ENCODE peak calls at places on chromosomes 4 and X, in five cellular contexts. W is H1, U is A549, N is HepG2, X is K562. K is an unnamed sample.
A peak's percentile ranks its signal among the peaks of the same experiment; 100 is the strongest.

GRCh38 chrX:10124506-10125247 is 32.1 kb upstream of the CLCN4 start:
- DNase-seq in N (no peak), U (no peak), X (no peak), W (no peak), K (no peak)

GRCh38 chrX:15151267-15152196 is 118.4 kb downstream of the ASB9 start:
- DNase-seq in W (no peak), N (no peak), U (no peak), X (no peak), K (peak; percentile 39)

GRCh38 chr4:66000500-66001117 is 330.3 kb upstream of the EPHA5 start:
- DNase-seq in X (no peak), W (no peak), U (no peak), N (no peak), K (no peak)

GRCh38 chr4:151675366-151676060 is 85.3 kb downstream of the GATB start:
- DNase-seq in X (no peak), N (no peak), U (no peak), W (no peak), K (no peak)

GRCh38 chrX:65575024-65575423 is 40.4 kb upstream of the LAS1L start:
- DNase-seq in W (no peak), X (no peak), N (no peak), U (no peak), K (no peak)

GRCh38 chr4:183388777-183389176 is 55.7 kb upstream of the CDKN2AIP start:
- DNase-seq in U (no peak), N (no peak), X (no peak), W (no peak), K (no peak)

GRCh38 chr4:139972305-139972704 is 181.7 kb downstream of the MAML3 start:
- DNase-seq in W (no peak), N (no peak), X (no peak), U (no peak), K (no peak)

GRCh38 chr4:100510551-100510950 is 7.3 kb downstream of the EMCN start:
- DNase-seq in N (no peak), W (no peak), U (no peak), X (no peak), K (peak; percentile 69)

GRCh38 chr4:169089004-169089403 is 78.9 kb upstream of the CBR4 start:
- DNase-seq in W (no peak), U (no peak), N (no peak), X (peak; percentile 17), K (no peak)

GRCh38 chr4:94831607-94832006 is 73.9 kb downstream of the BMPR1B start:
- DNase-seq in N (no peak), W (no peak), U (no peak), X (no peak), K (no peak)

GRCh38 chr4:140257461-140258305 is 103.7 kb upstream of the MAML3 start:
- DNase-seq in N (no peak), W (no peak), U (no peak), X (no peak), K (peak; percentile 26)

GRCh38 chr4:153333874-153334273 is 10.6 kb upstream of the MND1 start:
- DNase-seq in U (no peak), W (no peak), N (no peak), X (no peak), K (no peak)

GRCh38 chrX:96425204-96425603 is 259.4 kb upstream of the DIAPH2 start:
- DNase-seq in U (no peak), N (no peak), X (no peak), W (no peak), K (no peak)

GRCh38 chrX:125340508-125340907 is 20.8 kb downstream of the TEX13C start:
- DNase-seq in W (no peak), N (no peak), X (peak; percentile 75), U (no peak), K (no peak)
- TF ChIP-seq POLR2A in W (no peak), N (no peak), X (no peak), U (no peak), K (no peak)

DNA sequence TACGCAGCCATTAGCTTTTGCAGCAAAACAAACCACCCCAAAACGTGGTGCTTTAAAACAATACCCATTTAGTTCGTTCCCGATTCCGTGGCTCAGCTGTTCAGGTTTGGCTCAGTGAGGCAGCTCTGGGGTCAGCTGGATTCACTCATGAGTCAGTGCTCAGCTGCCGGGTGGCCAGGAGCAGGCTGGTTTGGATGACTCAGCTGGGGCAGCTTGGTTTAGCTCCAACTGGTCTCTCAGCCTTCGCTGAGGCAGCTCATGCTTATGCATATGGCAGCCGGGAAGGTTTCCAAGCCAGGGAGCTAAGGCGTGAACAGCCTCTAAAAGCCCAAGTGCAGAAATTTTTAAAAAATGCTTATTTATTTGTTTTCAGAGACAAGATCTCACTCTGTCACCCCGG is 13.3 kb upstream of the CD99 start:
- DNase-seq in U (peak; percentile 88), N (no peak), W (no peak), X (peak; percentile 71), K (peak; percentile 79)
- TF ChIP-seq JUN in U (peak; percentile 36), N (no peak), W (no peak), X (peak; percentile 80), K (peak; percentile 78)

DNA sequence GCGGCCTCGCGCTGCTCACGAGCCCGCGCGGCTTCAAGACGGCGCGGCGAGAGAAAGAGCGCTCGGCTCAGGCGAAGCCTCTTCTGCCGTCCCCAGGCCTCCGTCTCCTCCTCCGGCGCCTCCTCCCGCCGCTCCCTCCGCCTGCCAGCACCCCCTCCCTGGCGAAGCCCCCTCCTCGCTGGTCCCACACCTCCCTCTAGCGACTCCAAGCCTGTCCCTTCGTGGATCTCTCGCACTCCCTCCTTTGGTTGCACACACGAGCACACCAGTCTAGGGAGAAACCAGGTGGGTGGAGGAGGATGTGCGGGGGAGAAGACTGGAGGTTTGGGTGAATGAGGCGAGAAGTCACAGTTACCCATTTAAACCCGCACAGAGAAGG is at the start of gene CAMK2D:
- DNase-seq in U (peak; percentile 91), X (peak; percentile 2), N (peak; percentile 85), W (no peak), K (peak; percentile 91)
- TF ChIP-seq POLR2A in U (peak; percentile 31), X (no peak), N (peak; percentile 53), W (no peak), K (no peak)

DNA sequence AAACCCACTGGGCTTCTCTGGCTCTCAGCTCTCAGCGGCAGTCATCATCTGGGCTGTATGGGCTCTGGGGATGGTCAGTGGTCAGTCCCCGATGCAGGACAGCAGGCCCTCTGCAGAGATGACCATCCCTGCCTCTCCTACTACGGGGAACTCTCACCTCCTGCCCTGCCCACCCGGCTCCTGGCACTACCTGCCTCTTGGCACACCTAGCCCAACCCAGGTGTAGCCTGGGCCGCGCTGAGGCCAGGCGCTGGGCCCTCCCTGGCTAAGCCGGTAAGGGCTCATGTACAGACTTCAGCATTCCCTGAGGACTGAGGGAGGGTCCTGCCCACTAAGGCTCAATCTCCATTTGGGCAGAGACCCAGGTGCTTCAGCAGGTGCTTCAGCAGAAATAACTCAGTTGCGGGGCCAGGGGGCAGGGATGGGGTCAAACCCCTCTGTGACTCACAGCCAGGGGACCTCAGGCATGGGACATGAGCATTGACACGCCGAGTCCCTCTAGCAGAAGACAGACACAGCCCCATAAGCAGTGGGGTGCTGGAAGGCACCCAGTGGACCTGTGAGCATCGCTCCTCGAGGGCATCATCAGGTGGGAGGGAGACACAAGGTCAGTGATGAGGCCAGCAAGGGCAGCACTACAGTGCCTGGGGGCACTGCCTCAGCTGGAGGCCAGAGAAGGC is 71.0 kb downstream of the ACOX3 start:
- DNase-seq in N (no peak), U (no peak), X (no peak), W (no peak), K (no peak)
- TF ChIP-seq JUN in N (no peak), U (no peak), X (no peak), W (no peak), K (no peak)

GRCh38 chrX:107826286-107827136 is 845 bp downstream of the MID2 start:
- DNase-seq in X (peak; percentile 1), N (no peak), U (peak; percentile 56), W (no peak), K (peak; percentile 63)
- TF ChIP-seq POLR2A in X (no peak), N (no peak), U (no peak), W (no peak), K (peak; percentile 2)

GRCh38 chr4:109848501-109848900 is 594 bp downstream of the LRIT3 start:
- DNase-seq in W (no peak), U (no peak), X (no peak), N (no peak), K (no peak)
- TF ChIP-seq JUN in W (no peak), U (no peak), X (no peak), N (no peak), K (no peak)

GRCh38 chr4:156102411-156102810 is 148.7 kb upstream of the CTSO start:
- DNase-seq in N (no peak), U (no peak), X (no peak), W (no peak), K (no peak)

GRCh38 chr4:156103306-156103705 is 149.6 kb upstream of the CTSO start:
- DNase-seq in W (no peak), N (no peak), U (no peak), X (no peak), K (no peak)

GRCh38 chr4:156101571-156101970 is 147.9 kb upstream of the CTSO start:
- DNase-seq in U (no peak), W (no peak), X (no peak), N (no peak), K (no peak)

GRCh38 chr4:156098846-156099245 is 145.2 kb upstream of the CTSO start:
- DNase-seq in U (no peak), W (no peak), X (no peak), N (no peak), K (no peak)

GRCh38 chr4:156100651-156101050 is 147.0 kb upstream of the CTSO start:
- DNase-seq in U (no peak), W (no peak), N (no peak), X (no peak), K (no peak)
- TF ChIP-seq POLR2A in U (no peak), W (no peak), N (no peak), X (no peak), K (no peak)

GRCh38 chrX:100587846-100588245 is 3.1 kb downstream of the TNMD start:
- DNase-seq in U (no peak), X (no peak), N (no peak), W (no peak), K (no peak)

GRCh38 chrX:100584636-100585035 is at the start of gene TNMD:
- DNase-seq in X (no peak), U (no peak), W (no peak), N (no peak), K (no peak)
- TF ChIP-seq JUN in X (no peak), U (no peak), W (no peak), N (no peak), K (no peak)

DNA sequence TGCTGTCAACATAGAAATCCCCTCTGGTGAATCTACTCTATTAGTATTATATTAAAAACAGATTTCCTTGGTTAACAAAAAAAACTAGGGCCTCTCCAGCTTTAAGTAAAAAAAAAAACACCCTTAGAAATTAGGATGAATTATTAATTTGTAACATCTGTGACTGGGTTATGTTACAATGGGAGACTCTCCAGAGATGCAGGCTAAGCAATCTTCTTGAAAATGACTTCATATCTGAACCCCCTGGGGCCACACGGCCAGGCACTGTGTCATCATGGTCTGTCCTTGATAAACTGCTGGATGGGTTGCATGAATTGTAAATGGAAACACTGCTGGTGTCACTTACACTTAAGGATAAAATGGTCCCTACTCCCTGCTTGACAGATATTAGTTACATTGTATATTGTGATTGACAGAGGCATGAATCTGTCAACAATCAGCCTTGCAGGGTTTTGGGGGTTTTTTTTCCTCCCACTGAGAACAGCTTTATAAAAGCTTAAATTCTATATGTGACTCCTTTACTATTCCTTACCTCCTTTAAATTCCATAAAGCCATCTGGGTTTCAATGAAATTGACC is 49.1 kb downstream of the PRKG2 start:
- DNase-seq in W (no peak), U (no peak), N (no peak), X (no peak), K (no peak)
- TF ChIP-seq POLR2A in W (no peak), U (no peak), N (no peak), X (no peak), K (no peak)